ENCODE peak calls at places on chromosomes 6 and 20, in ten cellular contexts. M, J, T, V, L, D, Y, W, A and I are unnamed samples.

GRCh38 chr20:21613512-21613911 is 92.0 kb upstream of the PAX1 start:
- DNase-seq in M (no peak), J (no peak), T (no peak), V (peak), L (no peak), D (peak), Y (peak), W (peak), A (peak), I (no peak)

GRCh38 chr6:46684771-46685170 is 2.9 kb upstream of the TDRD6 start:
- DNase-seq in M (peak), J (no peak), T (peak), V (peak), L (peak), D (no peak), Y (peak), W (no peak), A (peak), I (peak)

GRCh38 chr6:107653183-107653580 is 163.3 kb downstream of the SOBP start:
- DNase-seq in M (no peak), J (no peak), T (no peak), V (no peak), L (no peak), D (no peak), Y (no peak), W (no peak), A (no peak), I (no peak)

GRCh38 chr20:10565922-10566897 is 107.6 kb downstream of the JAG1 start:
- DNase-seq in M (no peak), J (no peak), T (no peak), V (no peak), L (peak), D (peak), Y (no peak), W (no peak), A (no peak), I (peak)

GRCh38 chr6:112745765-112746164 is 398.6 kb downstream of the RFPL4B start:
- DNase-seq in M (no peak), J (no peak), T (no peak), V (no peak), L (no peak), D (no peak), Y (no peak), W (no peak), A (no peak), I (no peak)

GRCh38 chr20:62370115-62370806 is 3.1 kb upstream of the LAMA5 start:
- DNase-seq in M (no peak), J (no peak), T (peak), V (peak), L (no peak), D (no peak), Y (peak), W (no peak), A (peak), I (no peak)

GRCh38 chr6:111105578-111105977 is 18.3 kb downstream of the SLC16A10 start:
- DNase-seq in M (no peak), J (peak), T (peak), V (peak), L (peak), D (peak), Y (peak), W (peak), A (peak), I (peak)

GRCh38 chr6:15585936-15586335 is 76.9 kb downstream of the DTNBP1 start:
- DNase-seq in M (no peak), J (no peak), T (no peak), V (no peak), L (no peak), D (no peak), Y (no peak), W (no peak), A (no peak), I (no peak)

GRCh38 chr6:73733791-73734190 is 37.8 kb downstream of the CD109 start:
- DNase-seq in M (no peak), J (no peak), T (no peak), V (peak), L (no peak), D (no peak), Y (no peak), W (no peak), A (peak), I (no peak)

GRCh38 chr6:32058511-32058963 is 20.3 kb downstream of the CYP21A2 start:
- DNase-seq in M (no peak), J (no peak), T (no peak), V (peak), L (no peak), D (no peak), Y (no peak), W (no peak), A (no peak), I (no peak)

GRCh38 chr6:106197441-106197840 is 111.3 kb downstream of the PRDM1 start:
- DNase-seq in M (no peak), J (no peak), T (no peak), V (no peak), L (no peak), D (peak), Y (no peak), W (no peak), A (no peak), I (no peak)

GRCh38 chr6:108541843-108542795 is 18.6 kb upstream of the FOXO3 start:
- DNase-seq in M (peak), J (no peak), T (peak), V (peak), L (peak), D (peak), Y (peak), W (peak), A (peak), I (peak)

GRCh38 chr6:81387163-81387562 is 365.3 kb downstream of the TENT5A start:
- DNase-seq in M (no peak), J (no peak), T (no peak), V (no peak), L (no peak), D (no peak), Y (no peak), W (no peak), A (no peak), I (no peak)

GRCh38 chr20:1720845-1721475 is 63.4 kb upstream of the SIRPG start:
- DNase-seq in M (no peak), J (no peak), T (no peak), V (no peak), L (no peak), D (no peak), Y (no peak), W (no peak), A (no peak), I (no peak)

GRCh38 chr20:1718604-1719384 is 61.2 kb upstream of the SIRPG start:
- DNase-seq in M (peak), J (no peak), T (peak), V (peak), L (peak), D (no peak), Y (peak), W (no peak), A (peak), I (peak)

GRCh38 chr20:1722513-1723050 is 65.0 kb upstream of the SIRPG start:
- DNase-seq in M (no peak), J (no peak), T (no peak), V (no peak), L (no peak), D (no peak), Y (no peak), W (no peak), A (no peak), I (no peak)

GRCh38 chr20:1720226-1720625 is 62.6 kb upstream of the SIRPG start:
- DNase-seq in M (no peak), J (no peak), T (no peak), V (no peak), L (no peak), D (no peak), Y (no peak), W (no peak), A (no peak), I (no peak)

DNA sequence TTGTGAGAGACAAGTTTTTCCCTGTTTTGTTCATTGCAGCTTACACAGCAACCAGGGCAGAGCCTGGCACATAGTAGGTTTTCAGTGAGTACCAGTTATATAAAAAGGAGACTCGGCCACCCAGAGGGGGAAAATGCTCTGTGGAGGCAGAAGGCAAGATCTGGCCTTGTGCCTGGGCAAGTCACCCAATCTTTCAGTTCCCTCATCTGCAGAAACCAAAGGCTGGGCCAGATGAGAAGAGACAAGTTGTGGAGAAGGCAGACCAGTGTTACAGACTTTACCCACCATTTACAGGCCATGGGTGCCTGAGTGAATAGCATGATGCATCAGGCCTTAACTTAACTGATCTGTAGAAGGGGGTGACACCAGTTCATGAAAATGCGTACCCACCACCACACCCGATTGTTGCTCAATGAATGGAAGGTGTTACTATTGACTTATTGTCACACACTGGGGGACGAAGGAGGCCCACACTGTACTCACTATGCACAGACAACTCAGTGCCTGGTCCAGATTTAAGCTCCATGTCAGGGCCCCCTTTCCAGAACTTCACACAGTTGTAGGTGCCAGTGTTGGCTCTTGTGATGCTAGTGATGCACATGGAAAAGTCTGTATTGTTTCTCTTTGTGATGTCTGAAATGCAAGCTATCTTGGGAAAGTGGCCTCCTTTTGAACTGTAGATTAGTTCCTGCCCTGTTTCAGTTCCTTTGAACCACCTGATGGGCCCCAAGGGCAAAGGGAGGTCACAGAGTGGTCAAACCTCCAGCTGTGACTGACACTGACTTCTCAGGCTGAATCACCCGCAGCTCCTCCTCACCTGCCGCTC is 64.3 kb upstream of the SIRPG start:
- DNase-seq in M (no peak), J (no peak), T (no peak), V (no peak), L (no peak), D (no peak), Y (peak), W (no peak), A (no peak), I (no peak)
- H3K4me3 ChIP-seq in M (no peak), J (no peak), T (no peak), V (no peak), L (no peak), D (no peak), Y (no peak), W (no peak), A (no peak), I (no peak)

GRCh38 chr6:37552267-37552666 is 52.6 kb upstream of the CCDC167 start:
- DNase-seq in M (no peak), J (no peak), T (no peak), V (no peak), L (no peak), D (no peak), Y (no peak), W (no peak), A (no peak), I (no peak)

GRCh38 chr6:37554480-37554819 is 54.8 kb upstream of the CCDC167 start:
- DNase-seq in M (peak), J (no peak), T (peak), V (peak), L (no peak), D (no peak), Y (peak), W (no peak), A (peak), I (no peak)

GRCh38 chr6:37557645-37558114 is 58.0 kb upstream of the CCDC167 start:
- DNase-seq in M (no peak), J (no peak), T (no peak), V (no peak), L (no peak), D (no peak), Y (peak), W (no peak), A (peak), I (no peak)

GRCh38 chr6:37556884-37557644 is 57.4 kb upstream of the CCDC167 start:
- DNase-seq in M (no peak), J (no peak), T (no peak), V (no peak), L (no peak), D (no peak), Y (no peak), W (no peak), A (no peak), I (no peak)

DNA sequence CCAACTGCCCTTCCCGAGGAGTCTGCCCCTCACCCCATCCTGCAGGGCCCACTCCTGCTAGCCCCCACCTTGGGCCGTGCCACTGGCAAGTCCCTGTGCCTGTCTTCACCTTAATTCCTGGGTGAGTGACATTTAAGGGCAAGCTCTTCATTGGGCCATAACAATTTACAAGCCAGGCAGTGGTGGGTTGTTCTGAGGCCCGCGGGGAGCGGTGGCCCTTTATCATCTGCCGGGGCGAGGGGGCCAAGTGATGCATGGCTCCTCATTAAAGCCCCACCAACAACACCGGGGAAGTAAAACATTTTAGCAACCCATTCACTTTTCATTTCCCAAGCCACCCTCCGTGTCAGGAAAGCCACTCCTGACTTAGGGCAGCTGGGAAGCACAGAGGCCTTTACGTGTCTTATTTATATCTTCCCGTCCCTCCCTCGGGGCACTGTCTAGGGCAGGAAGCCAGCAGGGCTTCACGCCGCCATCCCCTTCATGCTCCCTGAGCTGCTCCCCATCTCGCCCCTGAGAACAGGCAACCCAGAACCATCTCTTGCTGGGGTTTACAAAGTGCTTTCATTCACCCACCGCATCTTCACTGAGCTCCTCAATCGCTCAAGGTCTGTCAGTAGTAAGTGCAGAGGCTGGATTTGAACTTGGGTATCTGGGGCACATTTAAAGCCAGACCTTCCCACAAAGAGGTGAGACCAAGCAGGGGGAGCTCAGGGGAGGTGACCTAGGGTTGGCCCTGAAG is 55.5 kb upstream of the CCDC167 start:
- DNase-seq in M (no peak), J (no peak), T (no peak), V (no peak), L (no peak), D (no peak), Y (no peak), W (no peak), A (no peak), I (no peak)
- H3K4me3 ChIP-seq in M (no peak), J (no peak), T (no peak), V (no peak), L (no peak), D (no peak), Y (no peak), W (no peak), A (no peak), I (no peak)

GRCh38 chr20:23047738-23048214 is 1.7 kb downstream of the THBD start:
- DNase-seq in M (no peak), J (peak), T (no peak), V (no peak), L (no peak), D (no peak), Y (no peak), W (no peak), A (peak), I (no peak)
- H3K4me3 ChIP-seq in M (peak), J (peak), T (peak), V (peak), L (peak), D (no peak), Y (no peak), W (peak), A (peak), I (peak)

GRCh38 chr6:16985484-16986284 is 116.2 kb upstream of the STMND1 start:
- DNase-seq in M (peak), J (no peak), T (peak), V (peak), L (peak), D (peak), Y (peak), W (no peak), A (peak), I (peak)
- H3K4me3 ChIP-seq in M (no peak), J (no peak), T (no peak), V (no peak), L (no peak), D (no peak), Y (no peak), W (no peak), A (peak), I (no peak)

DNA sequence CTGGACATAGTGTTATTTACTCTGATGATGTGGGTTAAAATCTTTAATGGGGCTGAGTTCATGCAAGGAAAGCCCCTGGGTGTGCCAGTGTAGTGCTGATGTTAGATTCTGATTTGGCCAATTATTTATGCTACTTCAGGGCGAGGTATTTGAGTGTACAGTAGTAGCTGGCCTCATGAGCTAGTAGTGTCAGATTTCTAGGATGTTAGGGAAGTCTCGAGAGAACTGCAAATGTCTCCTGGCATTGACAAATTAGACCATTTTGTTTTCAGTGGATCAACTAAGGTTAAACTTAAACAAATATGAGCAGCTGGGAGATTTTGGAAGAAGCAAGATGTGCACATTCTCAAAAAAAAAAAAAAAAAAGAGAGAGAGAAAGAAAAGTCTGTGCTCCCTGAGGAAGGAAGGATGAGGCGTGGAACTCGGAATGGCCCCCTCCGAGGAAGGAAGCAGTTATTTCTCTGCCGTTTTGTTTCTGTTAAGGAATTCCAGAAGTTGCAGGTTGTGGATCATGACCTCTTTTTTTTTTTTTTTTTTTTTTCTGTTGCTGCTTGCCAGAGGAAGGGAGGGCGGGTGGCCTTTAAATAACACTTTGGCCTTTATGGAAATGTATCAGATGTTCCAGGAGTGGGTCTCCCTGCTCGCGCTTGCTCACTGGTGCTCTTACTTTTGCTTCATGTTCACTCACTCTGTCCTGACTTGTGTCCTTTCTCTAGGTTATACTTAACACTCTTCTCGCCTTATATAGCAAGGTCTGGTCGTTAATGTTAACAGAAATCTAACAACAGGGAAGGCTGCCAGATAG is 124.5 kb downstream of the TCP11 start:
- DNase-seq in M (no peak), J (no peak), T (peak), V (peak), L (peak), D (no peak), Y (no peak), W (no peak), A (peak), I (no peak)
- H3K4me3 ChIP-seq in M (peak), J (peak), T (no peak), V (peak), L (peak), D (no peak), Y (no peak), W (no peak), A (peak), I (no peak)